ENCODE peak calls at places on chromosomes 2 and 18, in seven cellular contexts. K is left ventricle myocardium inferior, J is sigmoid colon, N is esophagus squamous epithelium, H is lower lobe of right lung, L is OCI-LY7, V is neural progenitor cell. A is an unnamed sample. For H3K4me1, the result is how much of the 10 kb centered on the place peaks cover.

GRCh38 chr2:6052577-6052976 is 360.4 kb downstream of the SOX11 start:
- DNase-seq in K (no peak), J (no peak), N (no peak), H (no peak), L (no peak), V (no peak), A (no peak)

GRCh38 chr2:239394978-239395377 is 5.8 kb downstream of the HDAC4 start:
- DNase-seq in K (no peak), J (peak), N (no peak), H (no peak), L (no peak), V (no peak), A (no peak)

GRCh38 chr2:97645112-97645699 is 656 bp upstream of the COX5B start:
- DNase-seq in K (peak), J (peak), N (no peak), H (peak), L (peak), V (peak), A (peak)

GRCh38 chr2:45588158-45588829 is 22.8 kb downstream of the SRBD1 start:
- DNase-seq in K (no peak), J (no peak), N (no peak), H (no peak), L (no peak), V (no peak), A (no peak)

GRCh38 chr2:192091480-192091879 is 103.3 kb downstream of the TMEFF2 start:
- DNase-seq in K (no peak), J (no peak), N (no peak), H (no peak), L (no peak), V (no peak), A (no peak)

GRCh38 chr18:70195852-70196434 is 9.5 kb downstream of the RTTN start:
- DNase-seq in K (no peak), J (no peak), N (no peak), H (no peak), L (peak), V (peak), A (no peak)

GRCh38 chr2:157170299-157170698 is 87.2 kb upstream of the GALNT5 start:
- DNase-seq in K (no peak), J (no peak), N (no peak), H (no peak), L (no peak), V (no peak), A (no peak)

GRCh38 chr2:82993631-82994030 is 1465.4 kb downstream of the SUCLG1 start:
- DNase-seq in K (no peak), J (no peak), N (no peak), H (no peak), L (no peak), V (no peak), A (no peak)

GRCh38 chr2:106956879-106957278 is 70.9 kb upstream of the ST6GAL2 start:
- DNase-seq in K (no peak), J (no peak), N (no peak), H (no peak), L (no peak), V (no peak), A (no peak)

GRCh38 chr2:207772081-207772843 is 2.6 kb upstream of the FZD5 start:
- DNase-seq in K (no peak), J (no peak), N (no peak), H (no peak), L (no peak), V (no peak), A (peak)

GRCh38 chr2:73963385-73964120 is 21.2 kb upstream of the TET3 start:
- DNase-seq in K (no peak), J (no peak), N (no peak), H (no peak), L (no peak), V (no peak), A (no peak)

GRCh38 chr18:68713791-68714190 is 1.1 kb downstream of the TMX3 start:
- DNase-seq in K (no peak), J (no peak), N (no peak), H (no peak), L (no peak), V (no peak), A (no peak)

GRCh38 chr2:64980192-64980591 is 9.0 kb upstream of the SLC1A4 start:
- DNase-seq in K (no peak), J (no peak), N (no peak), H (no peak), L (no peak), V (no peak), A (no peak)

GRCh38 chr2:165122521-165122920 is 81.3 kb downstream of the SCN3A start:
- DNase-seq in K (no peak), J (no peak), N (no peak), H (no peak), L (no peak), V (no peak), A (no peak)

GRCh38 chr2:77652499-77652898 is 130.3 kb upstream of the LRRTM4 start:
- DNase-seq in K (no peak), J (no peak), N (no peak), H (no peak), L (no peak), V (no peak), A (no peak)

GRCh38 chr2:226154610-226155009 is 645.0 kb downstream of the IRS1 start:
- DNase-seq in K (no peak), J (no peak), N (no peak), H (no peak), L (no peak), V (no peak), A (no peak)

GRCh38 chr18:79962835-79963657 is 1.4 kb upstream of the HSBP1L1 start:
- DNase-seq in K (no peak), J (peak), N (no peak), H (no peak), L (no peak), V (peak), A (no peak)

GRCh38 chr2:26768759-26769500 is 4.8 kb downstream of the SLC35F6 start:
- DNase-seq in K (peak), J (peak), N (peak), H (peak), L (no peak), V (no peak), A (peak)

GRCh38 chr2:238910751-238911351 is 63.0 kb downstream of the TWIST2 start:
- DNase-seq in K (no peak), J (peak), N (no peak), H (no peak), L (no peak), V (no peak), A (no peak)

GRCh38 chr2:15965564-15966019 is 25.2 kb downstream of the MYCN start:
- DNase-seq in K (no peak), J (no peak), N (no peak), H (no peak), L (no peak), V (peak), A (no peak)

GRCh38 chr18:24022141-24022540 is 7.6 kb downstream of the TTC39C start:
- DNase-seq in K (no peak), J (no peak), N (no peak), H (no peak), L (no peak), V (no peak), A (no peak)

GRCh38 chr2:95059656-95060370 is 34.3 kb downstream of the MAL start:
- DNase-seq in K (no peak), J (peak), N (no peak), H (no peak), L (no peak), V (no peak), A (no peak)

GRCh38 chr2:136106505-136106904 is 11.4 kb downstream of the CXCR4 start:
- DNase-seq in K (no peak), J (no peak), N (no peak), H (no peak), L (no peak), V (no peak), A (no peak)

GRCh38 chr2:12897181-12897580 is 180.4 kb downstream of the TRIB2 start:
- DNase-seq in K (no peak), J (no peak), N (no peak), H (no peak), L (no peak), V (no peak), A (no peak)

GRCh38 chr2:205022751-205023150 is 477.5 kb downstream of the PARD3B start:
- DNase-seq in K (no peak), J (no peak), N (no peak), H (no peak), L (no peak), V (no peak), A (no peak)

GRCh38 chr2:3575534-3576324 is 669 bp downstream of the RPS7 start:
- DNase-seq in K (no peak), J (no peak), N (no peak), H (peak), L (peak), V (no peak), A (peak)

GRCh38 chr2:191560594-191560993 is 117.3 kb upstream of the NABP1 start:
- DNase-seq in K (no peak), J (no peak), N (no peak), H (no peak), L (no peak), V (no peak), A (no peak)

GRCh38 chr2:55918856-55919255 is 4.7 kb downstream of the EFEMP1 start:
- DNase-seq in K (no peak), J (no peak), N (no peak), H (no peak), L (no peak), V (no peak), A (no peak)

GRCh38 chr2:71699428-71699827 is 246.1 kb downstream of the DYSF start:
- DNase-seq in K (no peak), J (no peak), N (no peak), H (no peak), L (no peak), V (no peak), A (no peak)

GRCh38 chr2:61356958-61357350 is 113.9 kb downstream of the USP34 start:
- DNase-seq in K (no peak), J (no peak), N (no peak), H (no peak), L (no peak), V (no peak), A (no peak)

DNA sequence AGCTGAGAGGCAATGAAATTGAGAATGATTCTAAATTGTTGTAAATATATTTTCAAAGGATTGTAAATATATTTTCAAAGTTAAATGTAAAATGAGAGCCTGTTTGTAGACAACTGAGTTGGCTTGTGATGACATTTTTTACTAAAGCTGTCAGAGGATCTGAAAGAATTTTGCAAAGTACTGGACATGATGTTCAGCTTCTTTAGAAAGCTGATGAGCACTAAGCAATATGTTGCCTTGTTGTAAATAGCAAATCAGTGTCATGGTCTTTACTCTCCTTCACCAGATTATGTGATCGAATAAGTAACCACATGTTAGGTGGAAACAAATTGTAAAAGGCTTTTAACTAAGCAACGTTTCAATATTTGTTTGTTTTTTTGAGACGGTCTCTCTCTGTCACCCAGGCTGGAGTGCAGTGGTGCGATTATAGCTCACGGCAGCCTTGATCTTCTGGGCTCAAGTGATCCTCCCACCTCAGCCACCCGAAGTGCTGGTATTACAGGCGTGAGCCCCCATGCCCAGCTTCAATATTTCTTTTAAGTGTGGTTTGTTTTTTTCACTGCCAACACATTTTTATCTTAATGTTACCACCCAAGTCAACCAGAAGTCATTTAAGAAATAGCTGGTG is 44.0 kb downstream of the E2F6 start:
- DNase-seq in K (no peak), J (no peak), N (no peak), H (no peak), L (no peak), V (no peak), A (no peak)
- TF ChIP-seq CTCF in K (no peak), J (no peak), N (no peak), H (no peak), L (no peak), V (no peak), A (no peak)

GRCh38 chr2:42096869-42097591 is 49.2 kb downstream of the PKDCC start:
- DNase-seq in K (no peak), J (no peak), N (no peak), H (no peak), L (no peak), V (no peak), A (no peak)

GRCh38 chr2:42095923-42096408 is 48.1 kb downstream of the PKDCC start:
- DNase-seq in K (peak), J (peak), N (no peak), H (peak), L (peak), V (peak), A (peak)

GRCh38 chr2:42100696-42101585 is 53.1 kb downstream of the PKDCC start:
- DNase-seq in K (peak), J (peak), N (no peak), H (peak), L (no peak), V (peak), A (peak)

GRCh38 chr2:42099431-42100173 is 51.8 kb downstream of the PKDCC start:
- DNase-seq in K (no peak), J (no peak), N (no peak), H (no peak), L (peak), V (no peak), A (no peak)

DNA sequence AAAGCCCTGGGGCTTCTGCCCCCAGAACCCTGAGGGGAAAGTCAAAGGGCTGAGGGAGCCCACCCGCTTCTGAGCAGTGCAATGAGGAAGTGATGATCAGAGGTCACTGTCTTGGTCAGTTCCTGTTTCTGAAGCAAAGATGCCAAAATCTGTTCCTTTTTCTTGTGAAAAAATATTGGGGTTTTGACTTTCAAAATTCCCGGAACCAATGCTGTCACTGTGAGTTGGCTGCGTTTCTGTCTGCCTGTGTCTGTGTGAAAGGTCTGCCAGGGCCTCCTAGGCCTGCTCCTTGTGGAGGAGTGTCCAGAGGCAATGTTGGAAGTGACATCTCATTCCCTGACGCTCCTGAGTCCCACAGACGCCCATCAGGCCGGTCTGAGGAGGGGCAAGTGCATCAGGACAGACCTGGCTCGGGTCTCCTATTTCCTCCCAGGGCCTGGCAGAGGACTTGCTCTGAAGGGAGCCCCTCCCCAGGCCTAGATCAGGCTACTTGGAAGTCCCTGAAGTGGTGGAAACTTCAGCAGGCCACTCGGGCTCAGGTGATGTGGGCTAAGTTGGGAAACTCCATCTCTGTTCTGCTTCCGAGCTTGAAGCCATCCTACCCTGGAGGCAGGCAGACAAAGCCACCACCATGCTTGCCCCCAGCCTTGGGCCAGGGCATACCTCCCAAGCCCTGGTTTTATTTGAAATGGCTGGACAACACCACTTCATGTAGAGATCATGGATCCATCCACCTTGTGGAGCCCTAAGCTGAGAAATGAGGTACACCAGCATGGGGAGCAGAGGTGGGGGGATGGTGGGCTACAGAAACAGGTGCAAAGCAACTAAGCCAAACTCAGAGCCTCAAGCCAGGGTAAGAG is 51.0 kb downstream of the PKDCC start:
- DNase-seq in K (peak), J (no peak), N (no peak), H (peak), L (peak), V (no peak), A (peak)
- H3K4me1 ChIP-seq in K (under half), J (under half), N (under half), H (half or more), L (under half), V (under half), A (under half)

GRCh38 chr2:176072951-176073904 is 10.5 kb downstream of the EVX2 start:
- DNase-seq in K (no peak), J (no peak), N (no peak), H (no peak), L (no peak), V (peak), A (no peak)
- TF ChIP-seq CTCF in K (no peak), J (no peak), N (no peak), H (no peak), L (no peak), V (no peak), A (no peak)

DNA sequence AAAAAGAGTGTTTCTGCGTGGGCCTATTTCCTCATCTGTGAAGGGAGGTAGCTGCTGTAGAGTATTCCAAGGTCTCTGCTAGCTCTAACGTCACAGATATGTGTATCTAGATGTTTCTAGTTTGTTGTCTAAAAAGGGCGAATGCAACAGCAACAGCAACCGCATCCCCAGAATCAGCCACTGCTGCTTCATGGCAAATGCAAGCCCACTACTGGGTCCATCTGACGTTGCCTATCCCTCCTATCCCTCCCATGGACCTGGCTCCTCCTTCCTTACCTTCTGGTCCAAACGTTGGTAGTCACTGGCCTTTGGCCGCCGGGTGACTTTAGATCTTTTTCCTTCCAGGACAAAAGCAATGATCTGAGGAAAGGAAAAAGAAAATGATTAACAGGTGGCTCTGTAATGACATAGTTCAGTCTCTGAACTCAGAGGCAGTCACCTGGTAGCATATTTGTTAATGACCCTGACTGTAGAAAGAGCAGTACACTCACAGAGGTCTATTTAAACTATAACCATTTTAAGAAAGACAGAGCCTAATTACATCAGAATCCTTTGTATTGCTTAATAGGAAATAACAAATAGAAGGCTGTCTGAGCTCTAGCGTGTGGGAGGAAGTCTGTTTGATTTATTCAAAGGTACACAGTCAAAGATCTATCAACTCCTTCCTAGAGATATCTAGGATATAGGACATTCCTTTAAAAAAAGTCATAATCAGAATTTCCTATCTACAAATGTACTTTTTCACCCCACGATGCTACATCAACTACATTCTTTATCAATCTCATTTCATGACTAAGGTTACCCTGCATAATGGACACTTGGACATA is 2.9 kb downstream of the TGOLN2 start:
- DNase-seq in K (no peak), J (peak), N (no peak), H (no peak), L (no peak), V (no peak), A (no peak)
- H3K4me1 ChIP-seq in K (half or more), J (under half), N (under half), H (half or more), L (under half), V (under half), A (under half)

GRCh38 chr18:37335337-37335736 is 230.3 kb downstream of the CELF4 start:
- DNase-seq in K (no peak), J (no peak), N (no peak), H (no peak), L (no peak), V (peak), A (no peak)
- TF ChIP-seq CTCF in K (peak), J (no peak), N (no peak), H (no peak), L (no peak), V (peak), A (no peak)

GRCh38 chr2:232982926-232983668 is 30.0 kb downstream of the NGEF start:
- DNase-seq in K (no peak), J (no peak), N (no peak), H (no peak), L (peak), V (peak), A (no peak)
- H3K4me1 ChIP-seq in K (under half), J (under half), N (under half), H (under half), L (under half), V (under half), A (under half)

DNA sequence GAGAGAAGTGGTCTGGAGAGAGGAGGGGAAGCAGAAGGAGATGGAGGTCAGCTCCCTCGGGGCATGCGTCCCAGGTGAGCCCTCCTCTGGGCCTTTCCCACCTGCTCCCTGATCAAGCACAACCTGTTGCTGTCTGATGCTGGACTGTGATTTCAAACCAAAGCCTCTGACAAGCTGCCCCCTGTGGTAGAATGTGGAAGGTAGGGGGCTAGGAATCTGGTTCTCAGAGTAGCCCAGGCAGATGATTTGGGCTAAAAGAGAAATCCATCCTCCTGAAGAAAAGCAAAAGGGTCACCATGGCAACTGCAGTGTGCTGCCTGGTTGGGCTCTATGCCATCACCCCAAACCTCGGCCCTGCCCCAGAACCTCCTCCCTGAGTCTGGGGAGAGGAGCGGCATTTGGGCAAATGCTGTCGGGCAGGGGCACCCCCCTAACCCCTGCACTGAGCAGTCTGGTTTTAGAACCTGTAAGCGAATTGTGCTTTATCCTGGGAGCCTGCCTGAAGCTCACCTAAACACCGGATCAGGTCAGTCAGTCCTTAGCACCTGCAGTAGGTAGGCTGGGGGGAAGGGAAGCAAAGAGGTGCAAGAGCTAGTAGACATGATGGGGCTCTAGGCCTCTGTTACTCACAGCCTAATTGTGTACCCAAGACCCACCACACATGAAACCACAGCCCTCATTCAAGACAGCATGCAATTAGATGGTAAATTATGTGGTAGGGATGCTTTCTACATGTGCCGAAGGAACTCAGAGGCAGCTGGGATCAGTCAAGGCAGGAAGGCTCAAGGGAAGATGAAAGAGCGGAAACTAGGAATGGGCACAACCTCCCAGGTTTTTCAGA is 83.6 kb downstream of the DNMT3A start:
- DNase-seq in K (no peak), J (no peak), N (no peak), H (no peak), L (no peak), V (peak), A (peak)
- TF ChIP-seq CTCF in K (no peak), J (no peak), N (no peak), H (no peak), L (peak), V (peak), A (no peak)

GRCh38 chr2:100241236-100241635 is 81.1 kb downstream of the LONRF2 start:
- DNase-seq in K (no peak), J (no peak), N (no peak), H (no peak), L (no peak), V (no peak), A (no peak)
- H3K4me1 ChIP-seq in K (under half), J (under half), N (under half), H (under half), L (half or more), V (under half), A (under half)